ENCODE peak calls at places on chromosomes 2 and 18, in four cellular contexts. Y, I, E and V are unnamed samples.

GRCh38 chr2:148643998-148644884 is at the start of gene EPC2:
- DNase-seq in Y (peak; percentile 84), E (peak; percentile 88), I (peak; percentile 92), V (peak; percentile 83)

GRCh38 chr18:24173997-24174396 is 35.1 kb downstream of the CABYR start:
- DNase-seq in I (no peak), E (no peak), Y (no peak), V (peak; percentile 89)

GRCh38 chr18:40810371-40810770 is 1144.7 kb upstream of the PIK3C3 start:
- DNase-seq in I (no peak), E (peak; percentile 59), Y (no peak), V (peak; percentile 54)

GRCh38 chr2:233002829-233003657 is 10.0 kb downstream of the NGEF start:
- DNase-seq in I (no peak), E (no peak), Y (no peak), V (no peak)

GRCh38 chr2:505931-506330 is 171.3 kb downstream of the TMEM18 start:
- DNase-seq in E (no peak), I (peak; percentile 68), Y (peak; percentile 14), V (no peak)

GRCh38 chr18:79395308-79395640 is 456 bp upstream of the NFATC1 start:
- DNase-seq in Y (no peak), E (no peak), I (peak; percentile 33), V (no peak)

GRCh38 chr2:212124597-212124996 is 414.0 kb downstream of the ERBB4 start:
- DNase-seq in Y (no peak), E (peak; percentile 2), I (peak; percentile 4), V (no peak)

GRCh38 chr18:8946046-8946838 is 156.3 kb upstream of the NDUFV2 start:
- DNase-seq in Y (no peak), I (no peak), E (peak; percentile 95), V (peak; percentile 94)

GRCh38 chr18:23810396-23810795 is 121.1 kb downstream of the LAMA3 start:
- DNase-seq in I (no peak), E (no peak), Y (no peak), V (no peak)

GRCh38 chr2:165410231-165410630 is 59.3 kb upstream of the CSRNP3 start:
- DNase-seq in I (no peak), E (no peak), Y (no peak), V (no peak)

GRCh38 chr2:85753525-85754312 is at the start of gene ATOH8:
- DNase-seq in Y (peak; percentile 87), I (peak; percentile 76), E (peak; percentile 87), V (peak; percentile 11)

GRCh38 chr2:46275995-46276394 is 21.2 kb upstream of the EPAS1 start:
- DNase-seq in I (peak; percentile 33), E (peak; percentile 7), Y (peak; percentile 74), V (no peak)

GRCh38 chr18:68693091-68693815 is 21.7 kb downstream of the TMX3 start:
- DNase-seq in Y (no peak), E (no peak), I (no peak), V (no peak)

GRCh38 chr2:221513251-221513650 is 58.9 kb downstream of the EPHA4 start:
- DNase-seq in E (no peak), Y (no peak), I (no peak), V (no peak)

GRCh38 chr2:85589982-85590791 is 5.4 kb upstream of the RNF181 start:
- DNase-seq in E (peak; percentile 94), Y (no peak), I (no peak), V (peak; percentile 32)

GRCh38 chr2:135149251-135149650 is 97.2 kb downstream of the RAB3GAP1 start:
- DNase-seq in I (no peak), Y (no peak), E (peak; percentile 59), V (peak; percentile 20)

GRCh38 chr18:13112982-13113381 is 105.6 kb upstream of the LDLRAD4 start:
- DNase-seq in E (peak; percentile 55), Y (peak; percentile 85), I (peak; percentile 91), V (peak; percentile 26)

GRCh38 chr18:53567935-53568574 is 656.4 kb downstream of the MBD2 start:
- DNase-seq in I (peak; percentile 57), Y (peak; percentile 73), E (peak; percentile 50), V (peak; percentile 43)

GRCh38 chr18:12014521-12014920 is 33.2 kb downstream of the IMPA2 start:
- DNase-seq in Y (no peak), I (no peak), E (no peak), V (no peak)

GRCh38 chr18:12014976-12015696 is 33.8 kb downstream of the IMPA2 start:
- DNase-seq in E (no peak), I (no peak), Y (no peak), V (no peak)

GRCh38 chr18:12014091-12014490 is 32.8 kb downstream of the IMPA2 start:
- DNase-seq in E (no peak), Y (no peak), I (no peak), V (no peak)

GRCh38 chr18:12017079-12017478 is 35.8 kb downstream of the IMPA2 start:
- DNase-seq in Y (no peak), E (no peak), I (no peak), V (no peak)

GRCh38 chr18:12015697-12016062 is 34.4 kb downstream of the IMPA2 start:
- DNase-seq in Y (no peak), I (no peak), E (peak; percentile 57), V (peak; percentile 43)
- H3F3A ChIP-seq in Y (no peaks in the 10 kb centered on the region), I (no peaks in the 10 kb centered on the region), E (no peaks in the 10 kb centered on the region), V (no peaks in the 10 kb centered on the region)

DNA sequence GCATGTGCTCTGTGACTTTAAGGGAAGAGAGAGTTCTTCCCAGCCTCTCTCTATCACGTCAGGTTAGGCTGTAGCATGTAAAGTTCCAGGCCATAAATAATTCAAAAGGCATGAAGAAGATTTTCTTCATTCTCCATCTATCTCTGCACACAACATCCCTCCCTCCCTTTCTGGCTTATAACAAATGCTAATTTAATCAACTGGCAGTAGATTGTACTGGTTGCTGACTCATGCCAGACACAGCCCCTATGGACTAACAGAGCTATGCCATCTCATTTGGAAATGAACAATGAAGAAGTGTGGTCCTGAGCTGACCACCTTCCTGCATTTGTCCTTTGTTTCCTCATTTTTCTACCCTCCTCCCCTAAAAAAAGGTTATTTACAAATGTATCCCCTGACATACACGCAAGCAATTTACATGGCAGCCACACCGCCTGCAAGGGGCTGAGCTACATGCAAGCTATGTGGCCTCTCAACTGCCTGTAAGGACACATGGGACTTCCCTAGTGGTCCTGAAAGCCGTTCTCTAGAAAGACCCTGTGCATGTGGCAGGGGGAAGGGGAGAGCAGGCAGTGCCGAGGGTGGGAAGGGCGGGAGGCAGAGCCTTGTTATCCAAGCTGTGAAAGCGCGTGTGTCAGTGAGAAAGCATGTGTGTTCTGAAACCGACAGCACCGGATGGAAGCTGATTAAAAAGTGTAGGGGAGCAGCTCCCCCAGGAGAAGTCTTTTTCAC is 90.9 kb upstream of the KLF7 start:
- DNase-seq in Y (no peak), E (peak; percentile 65), I (no peak), V (no peak)
- H3F3A ChIP-seq in Y (no peaks in the 10 kb centered on the region), E (peaks cover 73% of the 10 kb centered on the region), I (peaks cover 10% of the 10 kb centered on the region), V (peaks cover 4% of the 10 kb centered on the region)

GRCh38 chr2:75605770-75606535 is 40.6 kb upstream of the MRPL19 start:
- DNase-seq in Y (peak; percentile 46), I (peak; percentile 47), E (peak; percentile 99), V (peak; percentile 98)
- H3F3A ChIP-seq in Y (no peaks in the 10 kb centered on the region), I (peaks cover 8% of the 10 kb centered on the region), E (peaks cover 75% of the 10 kb centered on the region), V (peaks cover 12% of the 10 kb centered on the region)

GRCh38 chr2:60355849-60356261 is 197.6 kb downstream of the BCL11A start:
- DNase-seq in I (no peak), E (no peak), Y (no peak), V (no peak)

GRCh38 chr2:60352491-60353405 is 200.7 kb downstream of the BCL11A start:
- DNase-seq in I (no peak), E (no peak), Y (no peak), V (no peak)

GRCh38 chr2:60353406-60353800 is 200.1 kb downstream of the BCL11A start:
- DNase-seq in E (no peak), Y (peak; percentile 33), I (peak; percentile 42), V (no peak)

GRCh38 chr2:60354713-60355112 is 198.7 kb downstream of the BCL11A start:
- DNase-seq in I (no peak), Y (no peak), E (no peak), V (no peak)

GRCh38 chr2:60353863-60354262 is 199.6 kb downstream of the BCL11A start:
- DNase-seq in Y (no peak), I (no peak), E (no peak), V (no peak)
- H3F3A ChIP-seq in Y (no peaks in the 10 kb centered on the region), I (no peaks in the 10 kb centered on the region), E (no peaks in the 10 kb centered on the region), V (no peaks in the 10 kb centered on the region)

GRCh38 chr2:174594451-174594850 is 3.2 kb downstream of the WIPF1 start:
- DNase-seq in Y (no peak), E (no peak), I (no peak), V (no peak)

GRCh38 chr2:174595904-174596397 is 1.7 kb downstream of the WIPF1 start:
- DNase-seq in Y (no peak), I (no peak), E (peak; percentile 24), V (no peak)

GRCh38 chr2:174596994-174597346 is 634 bp downstream of the WIPF1 start:
- DNase-seq in Y (no peak), E (no peak), I (no peak), V (no peak)

GRCh38 chr2:174593574-174594203 is 3.9 kb downstream of the WIPF1 start:
- DNase-seq in Y (peak; percentile 37), E (peak; percentile 84), I (peak; percentile 22), V (peak; percentile 40)

GRCh38 chr2:174595415-174595814 is 2.2 kb downstream of the WIPF1 start:
- DNase-seq in I (no peak), Y (no peak), E (no peak), V (no peak)
- H3F3A ChIP-seq in I (peaks cover 3% of the 10 kb centered on the region), Y (no peaks in the 10 kb centered on the region), E (peaks cover 54% of the 10 kb centered on the region), V (no peaks in the 10 kb centered on the region)